ENCODE peak calls at places on chromosomes 1 and 21, in seven cellular contexts. D is esophagus squamous epithelium; B is iris pigment epithelial cell; Y is stimulated activated CD8-positive, alpha-beta memory T cell treated with anti-CD3 and anti-CD28 coated beads, Interleukin-15, amount 100 ng/mL, for 24 hours; Z is NCI-H510A treated with DMSO at 0.1 percent for 48 hours; H is AG04450; S is aorta. L is an unnamed sample.
A peak's percentile ranks its signal among the peaks of the same experiment; 100 is the strongest.

GRCh38 chr21:36708512-36709029 is 9.7 kb downstream of the SIM2 start:
- DNase-seq in Z (no peak), D (no peak), S (no peak), B (no peak), H (no peak), Y (no peak), L (no peak)

GRCh38 chr1:234315091-234315541 is 58.1 kb upstream of the COA6 start:
- DNase-seq in S (no peak), Z (no peak), B (peak; percentile 66), D (no peak), H (no peak), Y (no peak), L (no peak)

GRCh38 chr1:82759035-82759434 is 958.3 kb downstream of the ADGRL2 start:
- DNase-seq in H (no peak), S (no peak), B (no peak), Y (no peak), D (no peak), Z (no peak), L (no peak)

GRCh38 chr1:175158133-175158532 is 34.4 kb downstream of the KIAA0040 start:
- DNase-seq in Y (no peak), Z (no peak), D (no peak), S (no peak), B (no peak), H (no peak), L (no peak)

GRCh38 chr1:171468120-171468790 is 17.1 kb upstream of the PRRC2C start:
- DNase-seq in D (no peak), B (peak; percentile 73), Y (no peak), Z (no peak), H (no peak), S (no peak), L (no peak)

GRCh38 chr1:15703562-15703961 is 19.4 kb downstream of the PLEKHM2 start:
- DNase-seq in Z (no peak), S (peak; percentile 91), B (peak; percentile 89), D (no peak), H (peak; percentile 66), Y (no peak), L (no peak)

GRCh38 chr1:67771152-67771551 is 62.1 kb downstream of the GNG12 start:
- DNase-seq in D (no peak), Z (no peak), H (no peak), B (peak; percentile 90), Y (no peak), S (no peak), L (no peak)

GRCh38 chr1:97210302-97210701 is 488.7 kb downstream of the PTBP2 start:
- DNase-seq in H (no peak), Y (no peak), S (no peak), D (no peak), Z (no peak), B (peak; percentile 9), L (no peak)

GRCh38 chr1:157090771-157091170 is 8.8 kb downstream of the ETV3L start:
- DNase-seq in D (no peak), Z (no peak), S (no peak), Y (no peak), B (no peak), H (no peak), L (no peak)

GRCh38 chr21:16587141-16587570 is 857.4 kb downstream of the USP25 start:
- DNase-seq in S (peak; percentile 52), Y (no peak), Z (no peak), H (peak; percentile 32), B (peak; percentile 96), D (no peak), L (no peak)

GRCh38 chr1:207847116-207847515 is 63.8 kb downstream of the CD34 start:
- DNase-seq in H (no peak), S (no peak), Z (no peak), Y (no peak), D (no peak), B (peak; percentile 79), L (no peak)

GRCh38 chr1:15902882-15903281 is 55.4 kb downstream of the SPEN start:
- DNase-seq in H (no peak), B (peak; percentile 91), S (no peak), Z (no peak), D (no peak), Y (no peak), L (no peak)

GRCh38 chr1:24934300-24935195 is 4.5 kb upstream of the RUNX3 start:
- DNase-seq in Y (no peak), B (no peak), H (no peak), S (no peak), Z (no peak), D (no peak), L (no peak)

GRCh38 chr1:24362982-24363614 is 43.9 kb downstream of the GRHL3 start:
- DNase-seq in Z (no peak), B (peak; percentile 96), Y (no peak), H (peak; percentile 67), D (no peak), S (no peak), L (no peak)

GRCh38 chr1:87977145-87977544 is 648.5 kb downstream of the LMO4 start:
- DNase-seq in Z (no peak), D (no peak), H (no peak), Y (no peak), B (no peak), S (no peak), L (no peak)

GRCh38 chr1:243568793-243569192 is 281.2 kb downstream of the AKT3 start:
- DNase-seq in Y (no peak), H (peak; percentile 67), Z (no peak), D (no peak), S (no peak), B (peak; percentile 66), L (no peak)

GRCh38 chr1:87644500-87645245 is 316.0 kb downstream of the LMO4 start:
- DNase-seq in Y (no peak), B (peak; percentile 8), S (no peak), Z (peak; percentile 22), H (no peak), D (no peak), L (no peak)

GRCh38 chr1:65509912-65510680 is 89.6 kb downstream of the LEPR start:
- DNase-seq in S (no peak), Z (no peak), B (peak; percentile 82), Y (no peak), H (peak; percentile 45), D (no peak), L (no peak)

GRCh38 chr1:219659005-219659632 is 46.2 kb upstream of the ZC3H11B start:
- DNase-seq in B (peak; percentile 35), D (no peak), Z (peak; percentile 19), Y (no peak), H (no peak), S (no peak), L (no peak)

GRCh38 chr21:42304556-42305454 is 10.4 kb downstream of the TFF3 start:
- DNase-seq in H (no peak), B (no peak), S (no peak), D (no peak), Z (no peak), Y (no peak), L (no peak)

GRCh38 chr1:159211331-159212136 is 6.9 kb downstream of the ACKR1 start:
- DNase-seq in Z (peak; percentile 57), Y (peak; percentile 10), S (no peak), D (no peak), H (no peak), B (peak; percentile 8), L (no peak)

GRCh38 chr1:156931553-156931952 is 11.1 kb downstream of the LRRC71 start:
- DNase-seq in H (no peak), Z (no peak), S (peak; percentile 32), D (no peak), Y (no peak), B (peak; percentile 62), L (no peak)

GRCh38 chr1:172708452-172708851 is 49.5 kb downstream of the FASLG start:
- DNase-seq in Z (peak; percentile 30), S (no peak), H (no peak), D (no peak), B (no peak), Y (no peak), L (no peak)

GRCh38 chr1:213171711-213172110 is 120.7 kb downstream of the RPS6KC1 start:
- DNase-seq in D (no peak), Y (no peak), S (no peak), Z (no peak), B (no peak), H (no peak), L (no peak)

GRCh38 chr1:17438977-17439249 is 564 bp downstream of the RCC2 start:
- DNase-seq in B (no peak), Y (no peak), H (no peak), S (no peak), Z (no peak), D (no peak), L (no peak)

GRCh38 chr1:203289281-203289981 is 15.9 kb upstream of the BTG2 start:
- DNase-seq in Y (no peak), D (peak; percentile 53), S (peak; percentile 79), Z (no peak), H (no peak), B (no peak), L (no peak)

GRCh38 chr1:37914719-37915483 is 32.0 kb downstream of the INPP5B start:
- DNase-seq in B (no peak), S (no peak), H (no peak), Z (no peak), D (no peak), Y (no peak), L (no peak)

GRCh38 chr21:19321688-19322087 is 918.1 kb upstream of the TMPRSS15 start:
- DNase-seq in B (no peak), D (no peak), H (no peak), Z (no peak), S (no peak), Y (no peak), L (no peak)

GRCh38 chr1:58293388-58293787 is 253.1 kb downstream of the OMA1 start:
- DNase-seq in Y (no peak), S (no peak), D (no peak), Z (no peak), B (no peak), H (no peak), L (no peak)

GRCh38 chr21:46022551-46023107 is 41.1 kb downstream of the COL6A1 start:
- DNase-seq in H (no peak), B (no peak), Y (no peak), S (peak; percentile 42), Z (no peak), D (no peak), L (no peak)

GRCh38 chr1:235160395-235160964 is 570 bp downstream of the RBM34 start:
- DNase-seq in B (peak; percentile 80), Y (no peak), D (no peak), Z (peak; percentile 74), H (peak; percentile 18), S (no peak), L (no peak)

GRCh38 chr1:11561740-11562139 is 82.8 kb downstream of the DISP3 start:
- DNase-seq in Y (no peak), S (no peak), H (no peak), Z (no peak), D (no peak), B (no peak), L (no peak)

GRCh38 chr21:32457360-32457840 is 44.9 kb downstream of the EVA1C start:
- DNase-seq in S (peak; percentile 62), B (no peak), Z (no peak), H (no peak), D (no peak), Y (no peak), L (no peak)

GRCh38 chr1:187051618-187052232 is 223.0 kb downstream of the PLA2G4A start:
- DNase-seq in D (no peak), H (peak; percentile 7), S (no peak), Y (no peak), Z (peak; percentile 50), B (peak; percentile 57), L (no peak)

GRCh38 chr1:19799877-19800804 is at the start of gene TMCO4:
- DNase-seq in H (peak; percentile 71), B (peak; percentile 90), D (peak; percentile 5), Z (peak; percentile 95), S (peak; percentile 70), Y (peak; percentile 19), L (no peak)

GRCh38 chr1:214004014-214004413 is 16.2 kb downstream of the PROX1 start:
- DNase-seq in H (no peak), S (no peak), B (no peak), Y (no peak), D (no peak), Z (no peak), L (peak; percentile 10)

GRCh38 chr1:19040010-19040680 is 83.7 kb upstream of the IFFO2 start:
- DNase-seq in Z (no peak), H (no peak), Y (no peak), D (no peak), B (no peak), S (no peak), L (no peak)

L was measured in H1.